ENCODE peak calls at places on chromosomes 16 and 17, in five cellular contexts. Y, Q, K, P and M are unnamed samples.

GRCh38 chr16:53183442-53183841 is 128.7 kb downstream of the CHD9 start:
- DNase-seq in Y (no peak), Q (no peak), K (no peak), P (no peak), M (no peak)

GRCh38 chr16:12147681-12148479 is 171.3 kb downstream of the SNX29 start:
- DNase-seq in Y (no peak), Q (no peak), K (peak), P (no peak), M (no peak)

GRCh38 chr17:64095144-64095882 is 34.6 kb downstream of the ERN1 start:
- DNase-seq in Y (no peak), Q (no peak), K (no peak), P (peak), M (no peak)

GRCh38 chr17:80227156-80227555 is 6.9 kb downstream of the SLC26A11 start:
- DNase-seq in Y (no peak), Q (no peak), K (no peak), P (no peak), M (no peak)

GRCh38 chr17:44071198-44071520 is 624 bp downstream of the G6PC3 start:
- DNase-seq in Y (no peak), Q (no peak), K (no peak), P (no peak), M (peak)

GRCh38 chr16:47142469-47143328 is 1.0 kb downstream of the NETO2 start:
- DNase-seq in Y (no peak), Q (no peak), K (no peak), P (peak), M (peak)

GRCh38 chr17:77189148-77189547 is 48.4 kb downstream of the SEC14L1 start:
- DNase-seq in Y (no peak), Q (no peak), K (peak), P (no peak), M (no peak)

GRCh38 chr17:47797797-47798196 is 23.8 kb downstream of the OSBPL7 start:
- DNase-seq in Y (no peak), Q (no peak), K (no peak), P (peak), M (no peak)

GRCh38 chr17:45935710-45936509 is 41.6 kb downstream of the MAPT start:
- DNase-seq in Y (no peak), Q (no peak), K (no peak), P (no peak), M (no peak)

GRCh38 chr16:53055603-53056527 is 1.1 kb downstream of the CHD9 start:
- DNase-seq in Y (no peak), Q (no peak), K (peak), P (peak), M (peak)

GRCh38 chr17:29008591-29008990 is 2.8 kb upstream of the SEZ6 start:
- DNase-seq in Y (no peak), Q (no peak), K (no peak), P (no peak), M (no peak)

GRCh38 chr16:14117051-14117450 is 45.9 kb downstream of the MRTFB start:
- DNase-seq in Y (no peak), Q (no peak), K (no peak), P (no peak), M (no peak)

GRCh38 chr16:68752602-68753001 is 15.5 kb downstream of the CDH1 start:
- DNase-seq in Y (peak), Q (peak), K (no peak), P (peak), M (no peak)

GRCh38 chr17:74228326-74228978 is 15.1 kb downstream of the TTYH2 start:
- DNase-seq in Y (no peak), Q (no peak), K (no peak), P (no peak), M (no peak)

GRCh38 chr17:38627957-38628356 is 22.2 kb upstream of the SRCIN1 start:
- DNase-seq in Y (no peak), Q (no peak), K (no peak), P (no peak), M (no peak)

GRCh38 chr17:75626496-75627038 is 6.7 kb upstream of the SMIM5 start:
- DNase-seq in Y (no peak), Q (no peak), K (no peak), P (no peak), M (no peak)

GRCh38 chr16:89401641-89402445 is 88.5 kb downstream of the ANKRD11 start:
- DNase-seq in Y (no peak), Q (no peak), K (no peak), P (no peak), M (peak)

GRCh38 chr16:35144212-35144932 is 1685.0 kb downstream of the TP53TG3F start:
- DNase-seq in Y (no peak), Q (no peak), K (no peak), P (no peak), M (no peak)

GRCh38 chr16:64990101-64990500 is 131.8 kb downstream of the CDH11 start:
- DNase-seq in Y (no peak), Q (no peak), K (no peak), P (no peak), M (no peak)

GRCh38 chr17:72501404-72502110 is 380.7 kb downstream of the SOX9 start:
- DNase-seq in Y (no peak), Q (no peak), K (no peak), P (no peak), M (no peak)

GRCh38 chr17:49440581-49440980 is 25.9 kb upstream of the PHB1 start:
- DNase-seq in Y (no peak), Q (no peak), K (peak), P (no peak), M (no peak)

GRCh38 chr16:12501727-12502457 is 301.8 kb downstream of the CPPED1 start:
- DNase-seq in Y (no peak), Q (no peak), K (no peak), P (peak), M (no peak)

GRCh38 chr17:20896153-20896649 is 146.6 kb downstream of the USP22 start:
- DNase-seq in Y (peak), Q (no peak), K (peak), P (no peak), M (peak)

GRCh38 chr16:57562669-57563486 is 20.4 kb downstream of the ADGRG5 start:
- DNase-seq in Y (no peak), Q (no peak), K (no peak), P (no peak), M (no peak)

GRCh38 chr16:7246578-7246977 is 86.1 kb upstream of the RBFOX1 start:
- DNase-seq in Y (no peak), Q (no peak), K (no peak), P (no peak), M (no peak)

GRCh38 chr16:27867122-27868110 is 196.1 kb downstream of the GSG1L start:
- DNase-seq in Y (peak), Q (no peak), K (peak), P (peak), M (peak)

GRCh38 chr16:78675312-78675711 is 575.9 kb downstream of the WWOX start:
- DNase-seq in Y (no peak), Q (no peak), K (no peak), P (no peak), M (no peak)

GRCh38 chr16:31052131-31052530 is 18.8 kb downstream of the STX4 start:
- DNase-seq in Y (no peak), Q (no peak), K (no peak), P (peak), M (peak)

GRCh38 chr16:48901712-48902374 is 291.9 kb upstream of the N4BP1 start:
- DNase-seq in Y (no peak), Q (no peak), K (no peak), P (no peak), M (peak)

GRCh38 chr16:68085259-68086071 is at the start of gene NFATC3:
- DNase-seq in Y (peak), Q (peak), K (peak), P (peak), M (peak)

GRCh38 chr17:18033442-18034099 is 5.4 kb downstream of the ATPAF2 start:
- DNase-seq in Y (peak), Q (no peak), K (peak), P (peak), M (peak)

GRCh38 chr16:85555549-85556455 is 57.3 kb upstream of the GSE1 start:
- DNase-seq in Y (peak), Q (no peak), K (peak), P (peak), M (peak)

GRCh38 chr17:79812969-79813825 is 16.3 kb upstream of the CBX8 start:
- DNase-seq in Y (no peak), Q (no peak), K (no peak), P (no peak), M (peak)

GRCh38 chr17:47899643-47900042 is 3.6 kb downstream of the SP2 start:
- DNase-seq in Y (no peak), Q (no peak), K (no peak), P (no peak), M (no peak)

GRCh38 chr17:5783851-5784250 is 199.5 kb upstream of the NLRP1 start:
- DNase-seq in Y (no peak), Q (no peak), K (no peak), P (no peak), M (no peak)

GRCh38 chr16:81524382-81524781 is 79.8 kb downstream of the CMIP start:
- DNase-seq in Y (peak), Q (no peak), K (no peak), P (no peak), M (no peak)